ENCODE peak calls at places on chromosomes 16 and 17, in four cellular contexts. One of them, this sample, is unnamed.

GRCh38 chr17:81230043-81230820 is 7.5 kb upstream of the CEP131 start:
- DNase-seq in Karpas-422: peak
- DNase-seq in heart right ventricle: no peak
- DNase-seq in left colon: no peak
- DNase-seq in this sample: no peak

GRCh38 chr17:66580601-66581385 is 254.1 kb upstream of the CACNG5 start:
- DNase-seq in Karpas-422: no peak
- DNase-seq in left colon: peak
- DNase-seq in heart right ventricle: peak
- DNase-seq in this sample: peak

GRCh38 chr17:65553646-65554567 is 7.5 kb downstream of the AXIN2 start:
- DNase-seq in Karpas-422: no peak
- DNase-seq in left colon: no peak
- DNase-seq in heart right ventricle: no peak
- DNase-seq in this sample: no peak

GRCh38 chr16:56245197-56245596 is 53.9 kb downstream of the GNAO1 start:
- DNase-seq in Karpas-422: no peak
- DNase-seq in left colon: no peak
- DNase-seq in heart right ventricle: no peak
- DNase-seq in this sample: no peak

GRCh38 chr17:60326702-60327101 is 65.2 kb downstream of the USP32 start:
- DNase-seq in heart right ventricle: no peak
- DNase-seq in left colon: no peak
- DNase-seq in Karpas-422: no peak
- DNase-seq in this sample: no peak

GRCh38 chr16:70644763-70645597 is 1.4 kb upstream of the IL34 start:
- DNase-seq in Karpas-422: peak
- DNase-seq in left colon: no peak
- DNase-seq in heart right ventricle: no peak
- DNase-seq in this sample: no peak

GRCh38 chr16:48949636-48950035 is 332.0 kb downstream of the CBLN1 start:
- DNase-seq in heart right ventricle: no peak
- DNase-seq in left colon: no peak
- DNase-seq in Karpas-422: no peak
- DNase-seq in this sample: no peak

GRCh38 chr16:55021595-55022475 is 91.2 kb downstream of the IRX5 start:
- DNase-seq in left colon: peak
- DNase-seq in Karpas-422: peak
- DNase-seq in heart right ventricle: no peak
- DNase-seq in this sample: no peak

GRCh38 chr16:86499889-86500707 is 10.2 kb upstream of the FOXF1 start:
- DNase-seq in left colon: no peak
- DNase-seq in Karpas-422: no peak
- DNase-seq in heart right ventricle: no peak
- DNase-seq in this sample: no peak

GRCh38 chr17:31394544-31394943 is 3.1 kb downstream of the RAB11FIP4 start:
- DNase-seq in left colon: peak
- DNase-seq in heart right ventricle: peak
- DNase-seq in Karpas-422: peak
- DNase-seq in this sample: peak

GRCh38 chr17:63967953-63968352 is 4.8 kb downstream of the SCN4A start:
- DNase-seq in Karpas-422: no peak
- DNase-seq in heart right ventricle: no peak
- DNase-seq in left colon: no peak
- DNase-seq in this sample: no peak

GRCh38 chr17:1644493-1645206 is 882 bp downstream of the SCARF1 start:
- DNase-seq in left colon: no peak
- DNase-seq in heart right ventricle: peak
- DNase-seq in Karpas-422: no peak
- DNase-seq in this sample: no peak

GRCh38 chr16:15613676-15614075 is 29.3 kb downstream of the MARF1 start:
- DNase-seq in heart right ventricle: no peak
- DNase-seq in left colon: no peak
- DNase-seq in Karpas-422: no peak
- DNase-seq in this sample: no peak

GRCh38 chr16:46691720-46692119 is 2.3 kb downstream of the ORC6 start:
- DNase-seq in Karpas-422: peak
- DNase-seq in heart right ventricle: no peak
- DNase-seq in left colon: no peak
- DNase-seq in this sample: no peak

GRCh38 chr17:27654654-27655524 is 23.9 kb downstream of the LGALS9 start:
- DNase-seq in Karpas-422: peak
- DNase-seq in left colon: peak
- DNase-seq in heart right ventricle: peak
- DNase-seq in this sample: peak

GRCh38 chr17:64147110-64148016 is 17.4 kb upstream of the ERN1 start:
- DNase-seq in Karpas-422: peak
- DNase-seq in heart right ventricle: no peak
- DNase-seq in left colon: no peak
- DNase-seq in this sample: no peak

GRCh38 chr17:8151641-8152111 is 528 bp downstream of the PER1 start:
- DNase-seq in left colon: peak
- DNase-seq in Karpas-422: peak
- DNase-seq in heart right ventricle: peak
- DNase-seq in this sample: peak